ENCODE peak calls at places on chromosomes 11 and 22, in six cellular contexts. P is AG04450; O is lower lobe of right lung; D is activated CD8-positive, alpha-beta T cell treated with anti-CD3 and anti-CD28 coated beads for 36 hours; S is WERI-Rb-1; Z is psoas muscle. K is an unnamed sample.

GRCh38 chr22:36129985-36130384 is 30.6 kb downstream of the APOL3 start:
- DNase-seq in S (no peak), Z (no peak), D (no peak), O (no peak), P (no peak), K (no peak)

GRCh38 chr22:41799486-41800347 is 762 bp upstream of the CCDC134 start:
- DNase-seq in Z (peak), S (peak), P (no peak), O (peak), D (peak), K (peak)

GRCh38 chr11:121344824-121345223 is 52.3 kb downstream of the SC5D start:
- DNase-seq in P (no peak), D (no peak), S (no peak), Z (no peak), O (no peak), K (no peak)

GRCh38 chr11:82899191-82899820 is 924 bp downstream of the PRCP start:
- DNase-seq in P (no peak), O (no peak), D (peak), Z (no peak), S (no peak), K (no peak)

GRCh38 chr11:113045146-113045545 is 83.9 kb downstream of the NCAM1 start:
- DNase-seq in Z (no peak), O (no peak), D (no peak), P (no peak), S (no peak), K (no peak)

GRCh38 chr22:29710922-29711593 is 8.7 kb upstream of the CABP7 start:
- DNase-seq in D (no peak), P (no peak), S (no peak), Z (peak), O (no peak), K (no peak)

GRCh38 chr11:129731316-129731715 is 84.3 kb upstream of the TMEM45B start:
- DNase-seq in S (no peak), P (no peak), D (no peak), O (no peak), Z (no peak), K (no peak)

GRCh38 chr11:15258433-15259350 is 144.0 kb downstream of the INSC start:
- DNase-seq in S (peak), Z (no peak), D (no peak), P (no peak), O (no peak), K (no peak)

GRCh38 chr11:113814181-113814580 is 34.6 kb downstream of the CLDN25 start:
- DNase-seq in P (no peak), Z (no peak), O (no peak), D (no peak), S (no peak), K (no peak)

GRCh38 chr22:46370584-46371373 is 35.3 kb downstream of the TRMU start:
- DNase-seq in D (peak), P (no peak), O (no peak), Z (no peak), S (no peak), K (no peak)

GRCh38 chr11:61794579-61794978 is 1.9 kb downstream of the FEN1 start:
- DNase-seq in S (no peak), P (no peak), D (no peak), O (no peak), Z (no peak), K (no peak)

GRCh38 chr11:61791737-61792309 is 576 bp downstream of the TMEM258 start:
- DNase-seq in D (peak), S (peak), P (peak), Z (peak), O (peak), K (peak)

GRCh38 chr11:61793829-61794204 is 1.1 kb downstream of the FEN1 start:
- DNase-seq in Z (peak), P (no peak), D (no peak), O (no peak), S (no peak), K (no peak)

GRCh38 chr11:61793084-61793828 is 545 bp downstream of the FEN1 start:
- DNase-seq in P (no peak), S (peak), D (no peak), Z (peak), O (no peak), K (no peak)

GRCh38 chr11:61792310-61793083 is at the start of the genes FEN1 and TMEM258:
- DNase-seq in D (peak), O (peak), Z (peak), S (peak), P (peak), K (peak)
- TF ChIP-seq CTCF in D (no peak), O (no peak), Z (no peak), S (no peak), P (no peak), K (no peak)

DNA sequence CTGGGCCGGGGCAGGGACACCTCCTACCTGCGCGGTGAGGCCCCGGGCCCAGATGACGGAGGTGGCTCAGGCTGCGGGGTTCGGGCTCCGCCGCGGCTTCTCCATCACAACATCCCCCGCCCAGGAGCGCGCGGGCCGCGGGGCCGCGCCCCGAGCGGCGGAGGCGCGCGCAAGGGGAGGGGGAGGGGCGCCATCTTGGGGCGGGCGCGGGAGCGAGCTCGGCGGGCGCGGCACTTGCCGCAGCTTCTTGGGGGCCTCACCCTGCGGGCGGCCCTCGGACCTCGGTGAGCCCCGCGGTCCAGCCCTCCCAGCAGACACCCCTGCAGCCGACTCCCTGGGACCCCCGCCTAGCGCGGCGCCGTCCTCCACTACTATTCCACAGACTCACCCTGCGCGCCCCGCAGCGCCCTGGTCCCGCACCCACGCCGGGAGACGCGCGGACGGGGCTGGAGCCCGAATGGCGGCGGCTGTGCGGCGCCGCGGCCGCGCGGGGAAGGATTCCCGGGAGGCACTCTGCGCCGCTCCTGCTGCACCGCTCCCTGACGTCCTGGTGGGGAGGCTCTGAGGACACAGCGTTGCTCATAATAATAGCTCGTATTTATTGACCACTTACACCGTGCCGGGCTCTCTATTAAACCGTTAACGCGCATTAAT is at the start of gene APBB1:
- DNase-seq in S (peak), O (peak), P (no peak), D (peak), Z (peak), K (peak)
- TF ChIP-seq CTCF in S (no peak), O (no peak), P (peak), D (no peak), Z (peak), K (no peak)

DNA sequence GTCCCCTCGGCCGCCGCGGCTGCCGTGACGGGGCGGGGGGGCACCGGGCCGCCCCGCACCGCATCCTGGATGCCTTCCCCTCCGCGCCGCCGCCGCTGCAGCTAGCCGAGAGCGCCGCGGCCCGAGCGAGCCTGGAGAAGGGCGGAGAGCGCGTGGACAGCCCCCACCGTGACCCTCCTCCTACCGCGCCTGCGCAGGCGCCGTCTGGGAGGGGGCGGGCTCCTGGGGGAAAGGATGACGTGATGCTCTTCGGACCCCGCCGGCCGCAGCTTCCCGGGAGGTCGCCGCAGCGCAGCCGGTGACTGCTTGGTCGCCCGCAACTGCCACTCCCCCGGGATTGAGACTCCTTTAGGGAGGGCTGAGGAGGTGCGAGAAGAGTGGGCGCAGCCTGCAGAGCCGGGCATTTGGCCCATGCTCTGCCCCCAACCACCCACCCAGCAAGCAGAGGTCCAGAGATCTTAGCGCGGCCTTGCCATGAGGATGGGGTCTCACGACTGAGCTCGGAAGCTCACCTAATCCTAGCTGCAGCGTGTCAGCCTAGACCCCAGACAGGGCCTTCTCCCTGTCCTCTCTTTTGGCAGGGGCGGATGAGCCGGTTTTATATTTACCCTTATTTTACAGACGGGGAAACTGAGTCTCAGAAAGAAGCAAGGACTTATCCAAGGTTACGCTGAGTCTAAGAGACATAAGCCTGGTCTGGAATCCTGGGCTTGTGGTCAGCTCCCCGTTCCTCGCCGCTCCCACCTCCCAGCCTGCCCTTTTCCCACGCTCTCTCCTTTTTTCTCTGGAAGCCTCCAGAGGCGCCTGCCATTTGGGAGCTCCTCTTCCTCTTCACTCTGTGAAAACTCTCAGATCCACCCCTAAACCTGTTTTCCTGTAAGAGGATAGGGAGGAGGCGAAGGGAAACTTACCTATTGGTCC is at the start of gene DENND5A:
- DNase-seq in P (peak), S (peak), O (peak), Z (peak), D (peak), K (peak)
- TF ChIP-seq CTCF in P (no peak), S (peak), O (no peak), Z (no peak), D (no peak), K (peak)

GRCh38 chr22:39230261-39231196 is 14.3 kb downstream of the PDGFB start:
- DNase-seq in S (no peak), Z (peak), D (no peak), P (no peak), O (no peak), K (no peak)
- TF ChIP-seq CTCF in S (no peak), Z (no peak), D (no peak), P (no peak), O (no peak), K (no peak)

DNA sequence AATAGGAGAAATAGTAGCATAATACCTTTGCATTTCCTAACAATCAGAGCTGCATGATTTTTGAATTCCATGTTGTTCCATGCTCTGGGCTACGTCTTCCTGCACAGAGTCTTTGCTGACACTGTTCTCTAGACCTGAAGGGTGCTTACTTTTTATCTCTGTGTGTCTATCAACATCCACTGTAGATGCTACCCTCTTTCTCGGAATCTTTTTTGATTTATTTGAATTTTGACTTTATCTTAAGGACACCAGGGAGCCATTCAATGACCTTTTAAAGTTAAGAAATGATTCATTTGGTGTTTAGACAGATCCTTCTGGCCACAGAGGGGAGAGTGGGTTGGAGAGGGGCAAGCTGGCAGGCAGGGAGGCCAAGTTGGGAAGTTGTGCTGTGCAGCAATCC is 90.1 kb downstream of the LDLRAD3 start:
- DNase-seq in P (no peak), Z (no peak), D (no peak), S (no peak), O (no peak), K (no peak)
- TF ChIP-seq CTCF in P (no peak), Z (no peak), D (no peak), S (no peak), O (no peak), K (no peak)

GRCh38 chr11:125062931-125063428 is at the start of gene SLC37A2:
- DNase-seq in Z (peak), O (peak), P (no peak), S (peak), D (peak), K (peak)
- TF ChIP-seq CTCF in Z (peak), O (peak), P (no peak), S (peak), D (no peak), K (peak)

DNA sequence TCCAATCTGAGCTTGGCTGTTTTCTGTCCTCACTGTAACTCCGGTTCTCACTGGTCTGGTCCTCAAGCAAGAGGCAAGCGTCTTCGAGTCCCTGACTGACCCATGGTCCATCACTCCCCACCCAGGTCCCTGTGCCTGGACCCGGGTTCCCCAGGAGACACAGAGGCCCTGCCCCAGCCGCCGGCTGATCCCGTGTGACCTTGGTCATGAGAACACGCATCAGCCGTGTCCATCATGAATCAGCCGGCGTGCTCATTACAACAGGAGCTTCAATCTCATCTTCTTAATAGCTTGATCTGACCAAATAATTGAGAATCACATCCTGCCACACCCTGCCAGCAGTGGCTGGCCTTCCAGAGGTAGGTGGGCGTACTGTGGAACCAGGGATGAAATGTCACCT is 545.1 kb downstream of the BRD1 start:
- DNase-seq in O (no peak), S (no peak), P (no peak), Z (no peak), D (no peak), K (no peak)
- TF ChIP-seq CTCF in O (no peak), S (no peak), P (no peak), Z (no peak), D (no peak), K (no peak)

K was measured in GM13977.